ENCODE peak calls at places on chromosomes 2 and 18, in five cellular contexts. S, M, Z, B and X are unnamed samples.

GRCh38 chr18:23258566-23259265 is 123.4 kb downstream of the CABLES1 start:
- DNase-seq in B (no peak), S (no peak), Z (no peak), M (no peak), X (no peak)

GRCh38 chr2:177551989-177552413 is 159.4 kb downstream of the AGPS start:
- DNase-seq in Z (no peak), S (no peak), B (no peak), M (peak; percentile 78), X (peak; percentile 61)

GRCh38 chr18:54742654-54743053 is 85.6 kb upstream of the RAB27B start:
- DNase-seq in Z (no peak), M (no peak), B (no peak), S (no peak), X (no peak)

GRCh38 chr18:73163236-73163635 is 295.4 kb upstream of the NETO1 start:
- DNase-seq in M (no peak), B (no peak), Z (no peak), S (no peak), X (no peak)

GRCh38 chr18:51867767-51868166 is 472.2 kb upstream of the DCC start:
- DNase-seq in M (no peak), Z (no peak), S (peak; percentile 25), B (no peak), X (no peak)

GRCh38 chr2:229375241-229375640 is 104.2 kb upstream of the PID1 start:
- DNase-seq in B (no peak), M (no peak), S (no peak), Z (no peak), X (no peak)

GRCh38 chr2:119575439-119575838 is 31.2 kb downstream of the CFAP221 start:
- DNase-seq in B (no peak), M (no peak), Z (no peak), S (no peak), X (no peak)

GRCh38 chr2:33602216-33602830 is 3.2 kb upstream of the FAM98A start:
- DNase-seq in Z (no peak), B (no peak), M (no peak), S (no peak), X (no peak)

GRCh38 chr2:189862751-189863150 is 78.5 kb downstream of the PMS1 start:
- DNase-seq in Z (no peak), B (no peak), M (no peak), S (no peak), X (no peak)

GRCh38 chr2:12057436-12058166 is 311.2 kb downstream of the LPIN1 start:
- DNase-seq in S (no peak), B (no peak), Z (no peak), M (peak; percentile 60), X (no peak)

GRCh38 chr2:132632000-132632649 is 37.9 kb downstream of the LYPD1 start:
- DNase-seq in S (peak; percentile 14), M (no peak), B (no peak), Z (no peak), X (peak; percentile 55)

GRCh38 chr18:3952031-3952430 is 502.1 kb downstream of the TGIF1 start:
- DNase-seq in S (no peak), M (no peak), Z (no peak), B (no peak), X (no peak)

GRCh38 chr2:24635181-24635580 is 144.1 kb downstream of the NCOA1 start:
- DNase-seq in B (no peak), S (no peak), Z (no peak), M (no peak), X (no peak)

GRCh38 chr18:3664563-3665178 is 214.7 kb downstream of the TGIF1 start:
- DNase-seq in M (no peak), B (no peak), Z (no peak), S (peak; percentile 24), X (peak; percentile 45)